ENCODE peak calls at places on chromosome 2, in six cellular contexts. J is A549, Z is ovary, X is HCT116, R is suprapubic skin, K is GM12878. W is an unnamed sample.

GRCh38 chr2:232568161-232568560 is 17.7 kb downstream of the EIF4E2 start:
- DNase-seq in J (peak), Z (no peak), X (peak), K (no peak), R (no peak), W (no peak)

GRCh38 chr2:169965495-169965894 is 138.2 kb downstream of the UBR3 start:
- DNase-seq in X (no peak), J (no peak), Z (no peak), R (no peak), K (no peak), W (no peak)

GRCh38 chr2:196823750-196824149 is 14.6 kb upstream of the C2orf66 start:
- DNase-seq in R (no peak), X (no peak), K (no peak), J (peak), Z (no peak), W (no peak)

GRCh38 chr2:139214806-139215205 is 434.6 kb upstream of the NXPH2 start:
- DNase-seq in X (no peak), Z (no peak), K (no peak), J (no peak), R (no peak), W (no peak)

GRCh38 chr2:174350018-174350417 is 15.3 kb downstream of the SP9 start:
- DNase-seq in Z (no peak), X (no peak), R (no peak), J (no peak), K (no peak), W (no peak)

GRCh38 chr2:161005170-161005569 is 155.1 kb upstream of the TANK start:
- DNase-seq in K (no peak), J (no peak), R (no peak), Z (no peak), X (no peak), W (no peak)

GRCh38 chr2:211789984-211790383 is 748.6 kb downstream of the ERBB4 start:
- DNase-seq in K (no peak), R (no peak), J (no peak), X (no peak), Z (no peak), W (no peak)

GRCh38 chr2:21258082-21258481 is 134.3 kb downstream of the TDRD15 start:
- DNase-seq in X (no peak), R (no peak), J (no peak), K (no peak), Z (no peak), W (no peak)

GRCh38 chr2:23545811-23546210 is 160.8 kb downstream of the KLHL29 start:
- DNase-seq in K (no peak), X (no peak), Z (no peak), J (no peak), R (no peak), W (no peak)

GRCh38 chr2:191539068-191539467 is 138.9 kb upstream of the NABP1 start:
- DNase-seq in X (peak), Z (no peak), R (no peak), K (no peak), J (peak), W (no peak)

GRCh38 chr2:67567866-67568265 is 170.7 kb downstream of the ETAA1 start:
- DNase-seq in R (no peak), Z (no peak), J (no peak), K (no peak), X (no peak), W (no peak)

GRCh38 chr2:206435738-206436137 is 7.6 kb upstream of the ADAM23 start:
- DNase-seq in X (no peak), Z (no peak), R (no peak), J (no peak), K (no peak), W (no peak)

GRCh38 chr2:196925445-196925767 is 1.1 kb downstream of the PGAP1 start:
- DNase-seq in R (no peak), X (no peak), Z (no peak), J (no peak), K (no peak), W (no peak)

GRCh38 chr2:231037202-231037730 is at the start of gene C2orf72:
- DNase-seq in K (no peak), X (no peak), R (no peak), Z (no peak), J (peak), W (no peak)

GRCh38 chr2:30684546-30684945 is 122.7 kb downstream of the CAPN13 start:
- DNase-seq in J (no peak), K (no peak), X (no peak), R (no peak), Z (no peak), W (no peak)

GRCh38 chr2:175126661-175127060 is 41.3 kb downstream of the ATF2 start:
- DNase-seq in J (no peak), X (no peak), K (no peak), Z (no peak), R (no peak), W (no peak)

GRCh38 chr2:37916512-37917082 is 8.5 kb upstream of the RMDN2 start:
- DNase-seq in K (no peak), Z (no peak), R (no peak), J (no peak), X (no peak), W (no peak)

GRCh38 chr2:20682166-20682565 is 15.2 kb downstream of the GDF7 start:
- DNase-seq in Z (no peak), R (no peak), X (no peak), K (no peak), J (no peak), W (no peak)

GRCh38 chr2:150255528-150255927 is 231.9 kb downstream of the RND3 start:
- DNase-seq in K (no peak), X (no peak), R (no peak), J (no peak), Z (no peak), W (no peak)

GRCh38 chr2:237474931-237475703 is 11.9 kb upstream of the MLPH start:
- DNase-seq in Z (peak), R (peak), X (peak), J (peak), K (no peak), W (no peak)

GRCh38 chr2:225020157-225020864 is 22.0 kb downstream of the DOCK10 start:
- DNase-seq in K (no peak), Z (no peak), J (no peak), R (no peak), X (no peak), W (no peak)

GRCh38 chr2:180540761-180541160 is 439.6 kb upstream of the UBE2E3 start:
- DNase-seq in K (no peak), J (no peak), Z (peak), X (no peak), R (no peak), W (no peak)

GRCh38 chr2:237774811-237775553 is 23.6 kb upstream of the RBM44 start:
- DNase-seq in X (peak), K (peak), R (no peak), J (peak), Z (no peak), W (no peak)

GRCh38 chr2:236521556-236521955 is 48.1 kb upstream of the ACKR3 start:
- DNase-seq in X (no peak), K (no peak), R (no peak), J (no peak), Z (no peak), W (no peak)

GRCh38 chr2:221096651-221097567 is 475.2 kb downstream of the EPHA4 start:
- DNase-seq in K (no peak), X (no peak), R (no peak), Z (no peak), J (no peak), W (no peak)

GRCh38 chr2:101328474-101329007 is 20.0 kb upstream of the RNF149 start:
- DNase-seq in K (peak), Z (no peak), R (no peak), J (no peak), X (no peak), W (no peak)

GRCh38 chr2:101329026-101329425 is 20.5 kb upstream of the RNF149 start:
- DNase-seq in K (no peak), Z (no peak), J (no peak), R (no peak), X (no peak), W (no peak)

GRCh38 chr2:101330253-101330921 is 21.9 kb upstream of the RNF149 start:
- DNase-seq in J (no peak), R (no peak), Z (no peak), K (no peak), X (no peak), W (no peak)

GRCh38 chr2:101332885-101333766 is 24.6 kb upstream of the RNF149 start:
- DNase-seq in X (no peak), J (no peak), Z (no peak), K (no peak), R (no peak), W (no peak)

DNA sequence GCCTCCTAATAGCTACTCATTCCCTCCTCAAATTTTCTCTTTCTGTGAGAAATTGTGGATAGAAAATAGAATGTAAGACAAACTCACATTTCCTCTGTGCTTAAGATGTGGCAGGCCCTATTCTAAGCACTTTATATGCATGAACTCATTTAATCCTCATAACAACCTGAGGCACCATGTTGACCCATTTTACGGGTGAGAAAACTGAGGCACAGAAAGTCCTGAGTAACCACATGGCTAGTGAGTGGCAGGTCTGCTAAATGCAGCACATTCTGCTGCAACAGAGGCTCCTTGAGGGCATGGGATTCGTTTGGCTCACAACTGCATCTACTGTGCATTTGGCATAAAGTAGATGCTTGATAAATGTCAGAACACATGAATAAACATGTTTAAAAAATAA is 22.7 kb upstream of the RNF149 start:
- DNase-seq in J (no peak), X (no peak), Z (no peak), K (no peak), R (no peak), W (no peak)
- H3K27ac ChIP-seq in J (no peak), X (no peak), Z (no peak), K (no peak), R (peak), W (peak)

DNA sequence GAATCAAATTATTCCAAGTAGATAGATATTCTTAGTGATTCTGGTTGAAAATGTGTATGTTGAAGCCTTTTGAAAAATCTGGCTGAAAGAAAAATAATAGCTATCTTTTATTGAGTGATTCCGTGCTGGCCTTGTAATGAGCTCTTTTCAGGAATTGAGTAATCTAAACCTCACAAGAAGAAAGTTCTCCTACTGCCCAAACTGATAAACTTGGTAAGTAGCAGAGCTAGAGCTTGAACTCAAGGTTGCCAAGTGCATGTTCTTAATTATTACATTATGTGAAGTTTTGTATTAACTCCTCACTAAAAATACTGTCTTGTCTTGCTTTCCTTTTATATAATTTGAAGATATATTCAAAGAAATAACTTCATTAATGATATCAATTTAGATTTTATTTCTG is 1.6 kb upstream of the PPP1R1C start:
- DNase-seq in X (no peak), R (no peak), Z (no peak), J (no peak), K (no peak), W (no peak)
- TF ChIP-seq POLR2A in X (no peak), R (no peak), Z (no peak), J (no peak), K (no peak), W (no peak)

GRCh38 chr2:121431214-121431613 is 99.5 kb upstream of the RNU4ATAC start:
- DNase-seq in X (no peak), Z (no peak), J (no peak), K (no peak), R (no peak), W (no peak)

GRCh38 chr2:121429119-121429903 is 101.4 kb upstream of the RNU4ATAC start:
- DNase-seq in K (no peak), Z (no peak), J (no peak), R (no peak), X (no peak), W (no peak)

GRCh38 chr2:121427187-121427689 is 103.4 kb upstream of the RNU4ATAC start:
- DNase-seq in K (no peak), J (no peak), Z (no peak), R (no peak), X (no peak), W (no peak)

GRCh38 chr2:121429927-121430511 is 100.7 kb upstream of the RNU4ATAC start:
- DNase-seq in K (no peak), Z (no peak), R (no peak), X (no peak), J (no peak), W (no peak)
- H3K27ac ChIP-seq in K (no peak), Z (no peak), R (no peak), X (peak), J (no peak), W (no peak)

GRCh38 chr2:42169100-42169868 is at the start of gene EML4:
- DNase-seq in J (peak), R (peak), X (peak), Z (peak), K (peak), W (peak)
- TF ChIP-seq POLR2A in J (peak), R (peak), X (peak), Z (peak), K (peak), W (peak)

DNA sequence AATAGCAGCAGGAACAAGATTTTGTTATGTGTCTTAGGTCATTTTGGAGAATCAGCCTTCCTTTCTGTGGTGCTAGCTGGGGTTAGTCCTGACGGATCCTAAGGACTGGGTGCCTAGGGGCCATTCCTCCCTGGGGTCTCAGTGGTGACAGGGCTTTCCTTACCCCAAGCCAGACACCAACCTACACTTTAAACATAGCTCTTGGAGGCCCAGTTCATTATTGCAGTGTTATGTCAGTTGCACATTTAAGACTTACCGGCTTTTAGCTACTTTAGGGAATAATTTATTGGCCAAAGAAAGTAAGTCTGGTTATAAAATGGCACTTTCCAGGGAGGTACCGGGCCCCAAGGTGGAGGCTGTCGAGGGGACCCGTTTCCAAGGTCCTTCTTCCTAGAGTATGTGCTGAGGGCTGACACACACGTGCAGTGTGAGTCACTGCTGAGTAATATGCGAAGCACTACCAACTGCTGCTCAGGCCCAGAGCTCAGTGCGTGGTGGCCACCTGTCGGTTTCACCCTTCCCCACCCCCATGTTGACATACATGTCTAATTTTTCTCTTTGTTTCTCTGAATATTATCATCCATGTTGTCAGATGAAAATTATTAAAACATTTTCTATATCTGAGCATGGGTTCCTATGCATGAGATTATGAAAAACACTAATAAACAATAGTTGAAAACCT is 37.0 kb upstream of the GRHL1 start:
- DNase-seq in K (peak), J (peak), Z (no peak), R (no peak), X (peak), W (no peak)
- H3K27ac ChIP-seq in K (peak), J (peak), Z (no peak), R (no peak), X (no peak), W (no peak)

GRCh38 chr2:152718909-152719645 is 657 bp downstream of the ARL6IP6 start:
- DNase-seq in K (peak), R (no peak), J (peak), Z (no peak), X (peak), W (no peak)
- TF ChIP-seq POLR2A in K (no peak), R (no peak), J (no peak), Z (no peak), X (no peak), W (no peak)